ENCODE peak calls at places on chromosomes 11 and 22, in four cellular contexts. R is Peyer's patch; B is CD8-positive, alpha-beta memory T cell; L is PC-9. N is an unnamed sample.

GRCh38 chr22:26502688-26503561 is 9.3 kb downstream of the TFIP11 start:
- DNase-seq in B (peak; percentile 69), R (peak; percentile 78), L (no peak), N (no peak)

GRCh38 chr11:103624708-103625623 is 411.5 kb upstream of the DDI1 start:
- DNase-seq in B (no peak), L (peak; percentile 25), R (no peak), N (peak; percentile 22)

GRCh38 chr22:19085233-19086043 is 36.8 kb downstream of the DGCR2 start:
- DNase-seq in B (no peak), R (no peak), L (no peak), N (peak; percentile 8)

GRCh38 chr11:111366560-111367410 is 12.3 kb downstream of the POU2AF1 start:
- DNase-seq in R (no peak), L (no peak), B (no peak), N (no peak)

GRCh38 chr22:41092847-41093371 is 517 bp downstream of the EP300 start:
- DNase-seq in B (no peak), R (peak; percentile 67), L (peak; percentile 19), N (peak; percentile 26)

GRCh38 chr11:706957-707816 is 1.2 kb downstream of the EPS8L2 start:
- DNase-seq in L (peak; percentile 81), R (peak; percentile 83), B (no peak), N (peak; percentile 91)

GRCh38 chr11:61679301-61679700 is 890 bp upstream of the DAGLA start:
- DNase-seq in B (no peak), L (no peak), R (no peak), N (no peak)

GRCh38 chr11:19895776-19896175 is 183.1 kb downstream of the NAV2 start:
- DNase-seq in B (no peak), L (peak; percentile 17), R (no peak), N (no peak)

GRCh38 chr11:130827697-130828377 is 88.4 kb downstream of the SNX19 start:
- DNase-seq in R (peak; percentile 56), L (peak; percentile 51), B (no peak), N (peak; percentile 78)

GRCh38 chr11:115126515-115127208 is 377.6 kb downstream of the CADM1 start:
- DNase-seq in B (no peak), R (no peak), L (no peak), N (no peak)
- H3K4me3 ChIP-seq in B (no peak overlapping the region), R (no peak overlapping the region), L (no peak overlapping the region), N (no peak overlapping the region)

GRCh38 chr22:42346722-42347121 is 76.3 kb upstream of the TCF20 start:
- DNase-seq in R (no peak), B (no peak), L (no peak), N (no peak)
- H3K9me3 ChIP-seq in R (no peaks in the 10 kb centered on the region), B (no peaks in the 10 kb centered on the region), L (no peaks in the 10 kb centered on the region), N (no peaks in the 10 kb centered on the region)

GRCh38 chr22:17845340-17845739 is 71.1 kb upstream of the BID start:
- DNase-seq in R (no peak), B (no peak), L (no peak), N (no peak)

GRCh38 chr22:17844150-17844549 is 69.9 kb upstream of the BID start:
- DNase-seq in R (no peak), B (no peak), L (no peak), N (no peak)

GRCh38 chr22:17845790-17846189 is 71.5 kb upstream of the BID start:
- DNase-seq in B (no peak), L (no peak), R (no peak), N (no peak)

GRCh38 chr22:17847360-17848078 is 73.2 kb upstream of the BID start:
- DNase-seq in B (no peak), R (no peak), L (peak; percentile 87), N (no peak)

GRCh38 chr22:17846326-17846992 is 72.2 kb upstream of the BID start:
- DNase-seq in B (no peak), R (no peak), L (no peak), N (no peak)
- H3K4me3 ChIP-seq in B (no peak overlapping the region), R (no peak overlapping the region), L (no peak overlapping the region), N (no peak overlapping the region)

DNA sequence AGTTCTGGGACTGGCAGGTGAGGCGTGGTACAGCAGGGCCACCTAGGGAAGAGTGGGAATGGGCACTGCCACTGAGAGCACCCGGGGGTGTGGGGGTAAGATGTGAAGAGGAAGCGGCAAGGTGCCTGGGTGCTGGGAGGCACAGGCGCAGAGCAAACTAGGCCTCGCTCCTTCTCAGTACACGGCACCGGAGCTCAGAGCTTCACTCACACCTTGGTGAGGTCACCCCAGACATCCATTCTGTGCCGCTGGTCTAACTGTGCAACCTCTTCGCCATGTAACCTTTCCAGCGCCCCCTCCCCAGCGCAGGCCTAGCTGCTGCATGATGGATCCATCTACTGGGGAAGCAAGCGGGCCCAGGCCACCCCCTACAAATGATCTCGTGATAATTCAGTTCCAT is 1475.0 kb downstream of the TBC1D22A start:
- DNase-seq in R (no peak), L (no peak), B (no peak), N (no peak)
- H3K9me3 ChIP-seq in R (no peaks in the 10 kb centered on the region), L (no peaks in the 10 kb centered on the region), B (no peaks in the 10 kb centered on the region), N (peaks cover 1% of the 10 kb centered on the region)

DNA sequence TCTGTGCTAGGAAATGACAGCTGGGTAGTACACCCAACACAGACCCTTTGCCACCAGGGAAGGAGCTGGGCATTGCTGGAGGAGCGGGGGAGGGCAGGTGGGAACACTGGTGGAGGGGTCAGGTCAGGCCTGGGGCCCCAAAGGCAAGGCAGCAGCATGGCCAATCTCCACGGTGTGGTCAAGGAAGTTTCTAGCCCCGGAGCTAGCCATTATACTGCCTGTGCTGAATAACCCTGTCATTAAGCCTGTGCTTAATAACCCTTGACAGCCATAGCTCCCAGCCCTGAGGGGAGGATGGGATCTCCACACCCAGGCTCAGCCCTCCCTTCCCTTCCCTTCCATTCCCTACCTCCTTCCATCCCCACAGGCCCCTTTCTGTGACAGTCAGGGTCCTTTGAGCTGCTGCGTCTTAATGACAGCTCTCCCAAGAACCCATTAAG is 2.1 kb downstream of the TMPRSS4 start:
- DNase-seq in R (peak; percentile 53), L (no peak), B (no peak), N (no peak)
- H3K4me3 ChIP-seq in R (no peak overlapping the region), L (no peak overlapping the region), B (no peak overlapping the region), N (no peak overlapping the region)

GRCh38 chr11:2649400-2649799 is 50.4 kb downstream of the KCNQ1OT1 start:
- DNase-seq in R (no peak), L (no peak), B (no peak), N (no peak)

GRCh38 chr11:2651054-2651617 is 48.7 kb downstream of the KCNQ1OT1 start:
- DNase-seq in B (no peak), L (no peak), R (no peak), N (no peak)

GRCh38 chr11:2651826-2652237 is 48.0 kb downstream of the KCNQ1OT1 start:
- DNase-seq in B (no peak), R (no peak), L (no peak), N (no peak)

GRCh38 chr11:2649848-2650247 is 49.9 kb downstream of the KCNQ1OT1 start:
- DNase-seq in B (no peak), R (no peak), L (no peak), N (no peak)

DNA sequence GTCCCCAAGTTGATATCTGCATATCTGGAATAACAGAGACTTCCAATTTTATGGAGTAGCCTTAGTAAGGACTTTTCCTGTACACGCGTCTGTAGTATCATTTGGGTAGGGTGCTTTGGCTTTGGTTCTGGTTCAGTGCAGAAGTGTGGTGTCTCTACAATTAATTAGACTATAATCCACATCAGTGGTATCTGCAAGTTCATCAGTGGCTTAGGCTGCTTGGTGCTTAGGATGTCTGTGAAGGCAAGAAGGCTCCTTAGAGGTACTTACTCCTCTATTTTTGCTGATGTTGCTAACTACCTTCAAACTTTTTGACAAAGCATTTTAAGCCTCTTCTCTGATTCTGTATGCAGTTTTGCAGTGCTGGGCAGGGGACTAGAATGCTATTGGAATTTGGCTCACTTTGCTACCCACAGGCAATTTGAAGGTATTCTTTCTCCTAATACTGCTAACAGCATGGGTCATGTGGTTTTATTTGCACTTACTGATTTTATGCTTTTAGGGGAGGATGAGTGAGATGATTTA is 49.4 kb downstream of the KCNQ1OT1 start:
- DNase-seq in B (no peak), L (no peak), R (no peak), N (no peak)
- H3K9me3 ChIP-seq in B (peaks cover 7% of the 10 kb centered on the region), L (peaks cover 55% of the 10 kb centered on the region), R (peaks cover 40% of the 10 kb centered on the region), N (peaks cover 40% of the 10 kb centered on the region)

DNA sequence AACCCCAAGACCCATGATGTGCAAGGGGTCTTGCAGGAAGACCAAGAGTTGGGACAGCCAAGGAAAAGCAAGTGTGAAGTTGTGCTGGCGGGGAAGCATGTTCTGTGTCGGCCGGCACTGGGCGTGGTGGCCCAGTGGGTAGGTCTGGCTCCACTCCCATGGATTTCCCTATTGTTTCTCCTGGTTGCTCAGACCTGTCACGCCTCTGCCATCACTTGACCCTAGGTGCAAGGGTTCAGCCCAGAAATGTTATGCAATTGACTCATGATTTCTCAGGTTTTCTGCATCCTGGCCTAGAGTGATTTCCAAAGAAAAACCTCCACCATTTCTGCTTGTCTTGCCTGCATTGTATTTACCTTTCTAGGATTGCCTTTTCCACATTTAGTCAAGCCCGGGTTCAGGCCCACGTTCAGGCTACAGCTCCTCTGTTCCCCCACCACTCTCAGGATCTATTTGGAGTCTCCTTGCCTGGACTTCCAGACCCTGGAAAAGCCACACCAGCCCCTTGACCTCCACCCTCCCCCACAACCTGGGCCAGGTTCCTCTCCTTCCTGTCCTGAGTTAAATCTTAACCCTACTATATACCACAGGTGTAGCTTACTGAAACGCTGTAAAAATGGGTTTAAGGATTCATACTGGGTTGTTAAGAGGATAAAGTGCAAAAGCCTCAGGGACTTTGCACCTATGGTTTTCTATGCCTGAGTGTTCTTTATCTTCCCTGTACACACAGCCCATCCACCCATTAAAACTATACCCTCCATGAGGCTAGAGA is 17.5 kb upstream of the FOLR1 start:
- DNase-seq in R (peak; percentile 81), L (peak; percentile 9), B (no peak), N (no peak)
- H3K4me3 ChIP-seq in R (no peak overlapping the region), L (no peak overlapping the region), B (no peak overlapping the region), N (no peak overlapping the region)

GRCh38 chr22:47888807-47889206 is 1126.4 kb downstream of the TBC1D22A start:
- DNase-seq in R (no peak), L (no peak), B (no peak), N (no peak)
- H3K9me3 ChIP-seq in R (no peaks in the 10 kb centered on the region), L (no peaks in the 10 kb centered on the region), B (no peaks in the 10 kb centered on the region), N (no peaks in the 10 kb centered on the region)

GRCh38 chr11:44959064-44959463 is 8.4 kb upstream of the TP53I11 start:
- DNase-seq in R (no peak), L (no peak), B (no peak), N (no peak)

GRCh38 chr11:44954051-44954906 is 3.6 kb upstream of the TP53I11 start:
- DNase-seq in R (no peak), L (no peak), B (no peak), N (no peak)

GRCh38 chr11:44958165-44958564 is 7.5 kb upstream of the TP53I11 start:
- DNase-seq in L (no peak), R (peak; percentile 83), B (no peak), N (no peak)

GRCh38 chr11:44955019-44955738 is 4.5 kb upstream of the TP53I11 start:
- DNase-seq in L (peak; percentile 13), B (no peak), R (peak; percentile 82), N (peak; percentile 87)

GRCh38 chr11:44957051-44957515 is 6.4 kb upstream of the TP53I11 start:
- DNase-seq in B (no peak), R (no peak), L (no peak), N (no peak)
- H3K4me3 ChIP-seq in B (no peak overlapping the region), R (no peak overlapping the region), L (no peak overlapping the region), N (no peak overlapping the region)

N was measured in MG63.